ENCODE peak calls at places on chromosomes 11 and 22, in six cellular contexts. G is body of pancreas; H is activated CD4-positive, alpha-beta T cell treated with anti-CD3 and anti-CD28 coated beads, Interleukin-2, amount 50 U/mL, for 1 hour; M is stimulated activated CD8-positive, alpha-beta memory T cell treated with anti-CD3 and anti-CD28 coated beads, Interleukin-15, amount 100 ng/mL, for 24 hours; U is cardiac fibroblast; I is C1 segment of cervical spinal cord. O is an unnamed sample.

GRCh38 chr11:57903011-57903410 is 120.7 kb upstream of the OR9Q1 start:
- DNase-seq in M (no peak), U (no peak), I (no peak), G (no peak), H (no peak), O (no peak)

GRCh38 chr22:26642465-26643367 is 14.7 kb upstream of the MIAT start:
- DNase-seq in H (peak), G (no peak), M (peak), U (peak), I (no peak), O (no peak)

GRCh38 chr11:69530278-69531070 is 49.0 kb downstream of the LINC01488 start:
- DNase-seq in G (peak), I (no peak), H (no peak), M (no peak), U (no peak), O (no peak)

GRCh38 chr11:125293596-125293995 is 129.0 kb downstream of the PKNOX2 start:
- DNase-seq in M (no peak), G (no peak), I (no peak), U (no peak), H (no peak), O (no peak)

GRCh38 chr11:1763336-1763795 is 361 bp downstream of the CTSD start:
- DNase-seq in M (no peak), G (no peak), H (no peak), I (no peak), U (no peak), O (no peak)

GRCh38 chr11:12801976-12802375 is 127.8 kb downstream of the TEAD1 start:
- DNase-seq in H (no peak), M (no peak), I (no peak), U (no peak), G (no peak), O (no peak)

GRCh38 chr22:30876925-30877553 is 91.5 kb downstream of the MORC2 start:
- DNase-seq in G (peak), M (no peak), I (peak), H (no peak), U (peak), O (peak)

GRCh38 chr22:41532908-41533825 is 11.1 kb downstream of the POLR3H start:
- DNase-seq in I (peak), G (peak), H (peak), U (peak), M (peak), O (peak)

GRCh38 chr22:49299821-49300231 is 527.8 kb downstream of the BRD1 start:
- DNase-seq in I (no peak), U (no peak), H (no peak), G (no peak), M (no peak), O (no peak)

GRCh38 chr11:116696381-116696941 is 76.3 kb downstream of the BUD13 start:
- DNase-seq in M (no peak), G (no peak), H (no peak), I (no peak), U (peak), O (no peak)

GRCh38 chr11:22189660-22190059 is 3.2 kb upstream of the ANO5 start:
- DNase-seq in U (no peak), H (no peak), G (no peak), M (no peak), I (no peak), O (no peak)